ENCODE peak calls at places on chromosomes 16 and 17, in ten cellular contexts. O is IMR-90; Z is tibial nerve; I is BE2C; J is cardiac fibroblast; C is right lobe of liver; H is epithelial cell of esophagus; U is activated CD8-positive, alpha-beta T cell treated with anti-CD3 and anti-CD28 coated beads for 36 hours; K is RWPE1; V is GM23338. P is an unnamed sample.

GRCh38 chr16:53219795-53220194 is 165.0 kb downstream of the CHD9 start:
- DNase-seq in Z (no peak), I (no peak), O (peak), K (peak), V (no peak), C (no peak), U (no peak), H (peak), J (peak), P (peak)

GRCh38 chr17:81440511-81441244 is 45.4 kb downstream of the BAHCC1 start:
- DNase-seq in I (peak), V (peak), H (no peak), U (peak), K (no peak), C (no peak), O (no peak), Z (no peak), J (no peak), P (no peak)

GRCh38 chr16:660459-661183 is 7.3 kb upstream of the RHOT2 start:
- DNase-seq in J (peak), V (peak), I (peak), C (peak), U (peak), H (peak), K (peak), Z (peak), O (peak), P (peak)

GRCh38 chr16:49021136-49021535 is 260.5 kb downstream of the CBLN1 start:
- DNase-seq in H (peak), I (no peak), V (peak), Z (no peak), U (no peak), K (peak), J (peak), O (peak), C (no peak), P (peak)

GRCh38 chr17:61393550-61393903 is 6.1 kb upstream of the TBX2 start:
- DNase-seq in U (no peak), J (peak), K (no peak), C (no peak), H (peak), I (peak), Z (no peak), O (peak), V (no peak), P (no peak)

GRCh38 chr17:62657664-62658063 is 30.2 kb downstream of the MRC2 start:
- DNase-seq in V (no peak), Z (no peak), K (no peak), C (peak), O (no peak), J (no peak), U (no peak), H (no peak), I (no peak), P (no peak)

GRCh38 chr16:8720080-8720966 is 45.9 kb downstream of the ABAT start:
- DNase-seq in K (no peak), C (no peak), H (no peak), I (peak), Z (no peak), J (no peak), V (peak), O (no peak), U (no peak), P (no peak)

GRCh38 chr16:14372471-14372870 is 257.6 kb downstream of the PARN start:
- DNase-seq in Z (no peak), U (no peak), H (no peak), C (no peak), J (no peak), O (no peak), V (peak), I (no peak), K (no peak), P (no peak)

GRCh38 chr17:56169621-56170020 is 16.3 kb downstream of the ANKFN1 start:
- DNase-seq in U (no peak), J (no peak), V (no peak), O (no peak), K (no peak), H (no peak), I (no peak), C (no peak), Z (no peak), P (no peak)

GRCh38 chr17:66952031-66952524 is 12.4 kb upstream of the CACNG4 start:
- DNase-seq in V (peak), J (peak), Z (no peak), U (no peak), K (peak), O (peak), I (no peak), H (peak), C (peak), P (peak)

GRCh38 chr17:45127583-45128300 is 4.6 kb downstream of the PLCD3 start:
- DNase-seq in K (no peak), C (no peak), V (no peak), Z (peak), H (peak), O (peak), U (no peak), J (no peak), I (peak), P (no peak)

GRCh38 chr17:2070241-2071023 is 15.5 kb downstream of the HIC1 start:
- DNase-seq in V (peak), J (no peak), I (no peak), H (no peak), Z (no peak), U (peak), K (no peak), C (peak), O (no peak), P (no peak)

GRCh38 chr16:5024632-5025031 is 9.1 kb downstream of the NAGPA start:
- DNase-seq in Z (no peak), K (peak), O (no peak), H (peak), I (no peak), C (no peak), V (peak), J (peak), U (no peak), P (peak)

GRCh38 chr17:75039238-75039637 is 7.5 kb downstream of the ATP5PD start:
- DNase-seq in V (no peak), Z (no peak), C (no peak), I (no peak), K (no peak), U (no peak), J (no peak), H (no peak), O (no peak), P (no peak)

DNA sequence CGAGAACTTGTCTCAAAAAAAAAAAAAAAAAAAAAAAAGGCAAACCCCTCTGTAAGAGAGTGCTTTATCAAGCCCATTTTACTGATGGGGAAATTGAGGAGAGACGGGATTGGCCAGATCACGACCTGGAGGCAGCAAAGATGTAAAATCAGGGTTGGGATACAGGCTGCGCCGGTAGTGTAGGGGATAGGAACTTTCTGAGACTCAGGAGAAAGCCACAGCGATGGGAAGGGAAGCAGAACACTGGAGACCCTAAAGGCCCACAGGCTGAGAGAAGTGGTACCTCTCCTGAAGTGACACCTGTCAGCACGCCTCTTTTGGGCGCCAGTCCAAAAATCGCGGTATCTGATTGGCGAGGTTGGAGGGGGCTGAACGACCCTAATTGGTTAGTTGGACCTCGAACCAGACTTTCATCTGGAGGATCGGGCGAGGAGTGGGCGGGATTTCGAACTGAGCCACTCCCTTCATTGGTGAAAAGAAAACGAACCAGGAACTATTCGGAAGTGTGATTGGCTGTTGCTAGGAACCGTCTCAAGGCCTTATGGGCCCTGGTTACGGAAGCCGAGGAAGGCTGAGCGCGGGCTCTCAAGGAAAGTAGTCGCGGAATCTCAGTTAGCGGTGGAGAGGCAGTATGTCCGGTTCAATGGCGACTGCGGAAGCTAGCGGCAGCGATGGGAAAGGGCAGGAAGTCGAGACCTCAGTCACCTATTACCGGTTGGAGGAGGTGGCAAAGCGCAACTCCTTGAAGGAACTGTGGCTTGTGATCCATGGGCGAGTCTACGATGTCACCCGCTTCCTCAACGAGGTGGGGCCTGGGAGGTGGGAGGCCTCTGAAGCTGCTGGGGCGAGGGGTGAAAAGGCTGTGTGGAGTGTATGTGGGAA is at the start of gene CYB5B:
- DNase-seq in J (peak), U (peak), C (peak), O (peak), K (peak), V (peak), I (peak), H (peak), Z (peak), P (peak)
- TF ChIP-seq CTCF in J (no peak), U (no peak), C (no peak), O (no peak), K (no peak), V (no peak), I (no peak), H (no peak), Z (peak), P (no peak)

DNA sequence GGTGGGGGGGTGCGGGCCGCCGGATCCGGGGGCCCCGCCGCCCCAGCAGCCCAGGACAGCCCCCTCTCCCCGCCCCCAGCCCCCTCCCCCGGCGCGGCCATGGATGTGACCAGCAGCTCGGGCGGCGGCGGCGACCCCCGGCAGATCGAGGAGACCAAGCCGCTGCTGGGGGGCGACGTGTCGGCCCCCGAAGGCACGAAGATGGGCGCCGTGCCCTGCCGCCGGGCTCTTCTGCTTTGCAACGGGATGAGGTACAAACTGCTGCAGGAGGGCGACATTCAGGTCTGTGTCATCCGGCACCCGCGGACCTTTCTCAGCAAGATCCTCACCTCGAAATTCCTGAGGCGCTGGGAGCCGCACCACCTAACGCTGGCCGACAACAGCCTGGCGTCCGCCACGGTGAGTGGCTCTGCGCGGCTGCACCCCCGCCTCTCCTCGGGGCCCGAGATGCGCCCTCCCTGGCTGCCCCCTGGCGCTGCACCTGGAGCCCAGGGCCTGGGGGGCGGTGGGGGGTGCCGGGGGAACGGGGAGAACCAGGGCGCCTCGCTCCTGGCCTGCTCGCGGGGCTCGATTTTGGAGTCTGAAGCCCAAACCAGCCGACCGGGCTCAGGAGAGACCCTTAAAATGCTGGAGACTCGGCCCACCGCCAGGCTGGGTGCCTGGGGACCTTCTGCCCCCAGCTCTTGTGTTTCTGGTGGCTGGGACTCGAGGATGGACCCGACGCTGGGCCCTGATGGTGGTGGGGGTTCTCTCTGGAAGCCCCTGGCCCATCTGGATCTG is 725 bp downstream of the CMIP start:
- DNase-seq in J (peak), H (peak), Z (no peak), U (peak), C (peak), V (peak), K (peak), I (peak), O (peak), P (no peak)
- TF ChIP-seq CTCF in J (peak), H (no peak), Z (no peak), U (peak), C (peak), V (no peak), K (no peak), I (no peak), O (peak), P (peak)

DNA sequence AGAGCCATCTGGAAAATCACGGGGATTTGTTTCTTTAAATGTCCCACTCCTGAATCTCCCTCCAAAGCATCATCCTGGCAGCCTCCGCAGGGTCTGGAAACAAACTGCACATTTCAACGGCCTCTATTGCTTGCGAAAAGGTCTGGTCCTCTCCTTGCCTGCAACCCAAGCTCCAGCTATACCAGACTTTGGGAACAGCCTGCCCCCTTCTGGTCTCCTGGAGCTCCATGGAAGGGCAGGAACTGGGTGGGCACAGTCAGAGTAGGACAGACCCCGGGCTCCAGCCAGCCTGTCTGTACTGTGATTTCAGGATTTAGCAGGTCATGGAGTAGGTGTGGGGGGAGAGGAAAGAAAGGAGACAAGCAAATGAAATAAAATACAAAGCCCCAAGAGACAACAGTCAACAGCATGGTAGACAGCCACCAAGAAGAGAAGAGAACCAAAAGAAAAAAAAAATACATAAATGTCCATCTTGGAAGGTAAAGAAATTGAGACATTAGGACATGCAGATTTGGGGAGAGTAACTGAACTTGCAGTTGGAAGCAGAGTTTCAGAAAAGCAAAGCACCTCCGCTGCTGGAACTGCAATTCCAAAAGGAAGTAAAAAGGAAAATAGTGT is 2.7 kb downstream of the XYLT1 start:
- DNase-seq in V (peak), H (no peak), Z (peak), I (peak), K (no peak), J (peak), U (peak), O (peak), C (peak), P (peak)
- TF ChIP-seq CTCF in V (peak), H (peak), Z (peak), I (peak), K (no peak), J (peak), U (peak), O (peak), C (peak), P (peak)

DNA sequence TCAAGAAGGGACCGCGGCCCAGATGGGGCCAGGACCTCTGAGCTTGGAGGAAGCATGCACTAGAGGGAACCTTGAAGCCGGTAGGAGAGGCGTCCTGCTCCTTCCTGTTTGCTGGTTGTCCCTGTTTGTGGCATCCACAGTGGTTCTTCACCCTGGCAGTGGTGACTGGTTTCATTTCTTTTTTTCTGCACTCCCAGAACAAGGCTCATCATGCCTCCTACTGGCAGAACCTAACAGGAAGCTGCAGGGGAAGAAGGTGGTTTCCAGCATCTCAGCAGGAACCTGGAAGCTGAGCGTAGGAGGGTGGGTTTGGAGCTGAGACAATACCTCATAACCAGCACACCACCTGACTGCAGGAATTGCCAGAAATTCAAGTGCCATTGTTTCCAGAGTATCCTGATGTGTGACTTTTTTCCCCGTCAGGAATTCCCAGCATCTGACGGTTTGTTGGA is 5.8 kb downstream of the TMEM231 start:
- DNase-seq in U (peak), I (peak), O (peak), K (no peak), Z (no peak), C (no peak), J (peak), V (peak), H (peak), P (no peak)
- TF ChIP-seq CTCF in U (peak), I (peak), O (peak), K (no peak), Z (peak), C (peak), J (peak), V (peak), H (peak), P (peak)

DNA sequence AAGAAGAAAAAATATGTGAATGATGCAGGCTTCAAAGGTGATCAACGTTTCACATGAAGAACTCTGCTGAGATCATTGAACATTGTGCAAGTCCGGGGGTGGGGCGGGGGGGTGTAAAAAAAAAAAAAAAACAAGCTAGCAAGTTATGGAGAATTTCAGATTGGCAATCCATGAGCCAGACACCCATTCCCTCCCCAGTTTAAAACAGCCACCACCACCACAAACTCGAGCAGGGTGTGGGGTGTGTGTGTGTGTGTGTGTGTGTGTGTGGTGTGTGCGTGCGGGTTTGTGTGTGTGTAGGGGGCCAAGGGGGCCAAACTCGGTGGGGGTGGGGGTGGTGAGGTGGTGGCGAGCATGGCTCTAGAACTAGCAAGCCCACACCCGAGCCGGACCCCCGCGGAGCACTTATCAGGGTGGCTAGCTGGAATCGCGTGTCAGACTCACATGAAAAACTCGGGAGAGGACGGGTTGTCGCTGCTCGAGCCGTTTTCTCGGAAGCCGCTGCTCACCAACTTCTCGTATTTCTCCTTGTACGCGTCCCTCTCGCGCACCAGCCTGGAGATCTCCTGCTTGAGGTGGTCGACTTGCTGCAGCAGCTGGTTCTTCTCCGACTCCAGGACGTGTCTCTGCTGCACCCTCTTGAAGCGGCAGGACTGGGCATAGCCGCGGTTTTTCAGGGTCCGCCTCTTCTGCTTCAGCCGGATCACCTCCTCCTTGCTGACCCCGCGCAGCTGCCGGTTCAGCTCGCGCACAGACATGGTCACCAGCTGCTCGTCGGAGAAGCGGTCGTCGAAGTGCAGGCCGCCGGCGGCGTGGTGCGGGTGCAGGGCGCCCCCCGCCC is 2.0 kb downstream of the MAF start:
- DNase-seq in I (no peak), J (peak), K (no peak), V (peak), C (peak), U (peak), O (no peak), Z (peak), H (peak), P (peak)
- TF ChIP-seq CTCF in I (no peak), J (no peak), K (peak), V (no peak), C (peak), U (no peak), O (no peak), Z (no peak), H (peak), P (no peak)

DNA sequence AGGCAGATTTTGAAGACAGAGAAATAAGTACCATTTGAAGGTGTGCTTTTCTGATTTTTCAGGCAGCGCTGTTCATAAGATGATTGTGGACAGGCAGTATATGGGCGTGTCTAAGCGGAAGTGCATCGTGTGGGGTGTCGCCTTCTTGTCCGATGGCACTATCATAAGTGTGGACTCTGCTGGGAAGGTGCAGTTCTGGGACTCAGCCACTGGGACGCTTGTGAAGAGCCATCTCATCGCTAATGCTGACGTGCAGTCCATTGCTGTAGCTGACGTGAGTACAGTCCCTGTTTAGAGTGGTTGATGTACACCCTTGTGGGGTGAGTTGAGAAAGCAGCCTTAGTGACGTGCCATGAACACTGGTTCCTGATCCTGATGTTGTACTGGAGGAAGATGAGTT is 10.7 kb downstream of the UTP4 start:
- DNase-seq in J (peak), I (peak), K (no peak), C (no peak), Z (no peak), H (no peak), V (no peak), U (no peak), O (no peak), P (no peak)
- TF ChIP-seq CTCF in J (peak), I (peak), K (no peak), C (no peak), Z (no peak), H (no peak), V (no peak), U (no peak), O (no peak), P (no peak)